ENCODE peak calls at places on chromosomes 1 and 21, in five cellular contexts. E, M, K, D and N are unnamed samples.

GRCh38 chr1:25184011-25184762 is 48.1 kb downstream of the SYF2 start:
- DNase-seq in D (no peak), E (no peak), M (no peak), K (no peak), N (no peak)

GRCh38 chr1:24930703-24931480 is 816 bp upstream of the RUNX3 start:
- DNase-seq in K (no peak), D (no peak), M (no peak), E (no peak), N (no peak)

GRCh38 chr1:155175927-155176371 is 2.3 kb downstream of the TRIM46 start:
- DNase-seq in K (no peak), M (no peak), D (peak; percentile 15), E (no peak), N (peak; percentile 30)

GRCh38 chr1:33055210-33055991 is 18.7 kb upstream of the AK2 start:
- DNase-seq in M (peak; percentile 86), K (peak; percentile 91), D (peak; percentile 88), E (peak; percentile 82), N (peak; percentile 90)

GRCh38 chr1:85240174-85240601 is 19.3 kb downstream of the C1orf52 start:
- DNase-seq in E (peak; percentile 7), K (no peak), D (no peak), M (no peak), N (no peak)

GRCh38 chr1:224235819-224236493 is 52.9 kb downstream of the DEGS1 start:
- DNase-seq in D (no peak), M (no peak), K (no peak), E (no peak), N (no peak)

GRCh38 chr1:43067233-43067745 is 104.8 kb downstream of the EBNA1BP2 start:
- DNase-seq in M (no peak), D (no peak), K (no peak), E (no peak), N (no peak)

GRCh38 chr21:16533692-16534407 is 804.1 kb downstream of the USP25 start:
- DNase-seq in D (no peak), E (peak; percentile 20), K (peak; percentile 19), M (no peak), N (no peak)

GRCh38 chr1:186722711-186723309 is 42.6 kb upstream of the PTGS2 start:
- DNase-seq in M (no peak), D (peak; percentile 49), E (no peak), K (peak; percentile 14), N (peak; percentile 23)

GRCh38 chr1:29575277-29575676 is 339.0 kb downstream of the PTPRU start:
- DNase-seq in M (no peak), K (peak; percentile 60), D (no peak), E (no peak), N (no peak)